ENCODE peak calls at places on chromosomes 3 and 15, in ten cellular contexts. One of them, this sample, is unnamed.

GRCh38 chr3:57292159-57292894 is at the start of gene ASB14:
- DNase-seq in GM12878: no peak
- DNase-seq in globus pallidus: no peak
- DNase-seq in effector memory CD8-positive, alpha-beta T cell: no peak
- DNase-seq in NCI-H1417: no peak
- DNase-seq in A673: no peak
- DNase-seq in CD8-positive, alpha-beta memory T cell: no peak
- DNase-seq in kidney: no peak
- DNase-seq in stimulated activated naive CD8-positive, alpha-beta T cell treated with anti-CD3 and anti-CD28 coated beads, Interleukin-15, amount 100 ng/mL, for 72 hours: no peak
- DNase-seq in GM20000: no peak
- DNase-seq in this sample: no peak

GRCh38 chr15:46312133-46312740 is 677.4 kb downstream of the SQOR start:
- DNase-seq in GM12878: peak; percentile 11
- DNase-seq in globus pallidus: peak; percentile 64
- DNase-seq in effector memory CD8-positive, alpha-beta T cell: peak; percentile 30
- DNase-seq in NCI-H1417: peak; percentile 59
- DNase-seq in A673: peak; percentile 77
- DNase-seq in CD8-positive, alpha-beta memory T cell: peak; percentile 13
- DNase-seq in kidney: no peak
- DNase-seq in stimulated activated naive CD8-positive, alpha-beta T cell treated with anti-CD3 and anti-CD28 coated beads, Interleukin-15, amount 100 ng/mL, for 72 hours: peak; percentile 54
- DNase-seq in GM20000: peak; percentile 53
- DNase-seq in this sample: peak; percentile 78

GRCh38 chr3:8773941-8774542 is 4.6 kb upstream of the OXTR start:
- DNase-seq in GM12878: no peak
- DNase-seq in globus pallidus: peak; percentile 21
- DNase-seq in effector memory CD8-positive, alpha-beta T cell: no peak
- DNase-seq in NCI-H1417: no peak
- DNase-seq in A673: no peak
- DNase-seq in CD8-positive, alpha-beta memory T cell: no peak
- DNase-seq in kidney: no peak
- DNase-seq in stimulated activated naive CD8-positive, alpha-beta T cell treated with anti-CD3 and anti-CD28 coated beads, Interleukin-15, amount 100 ng/mL, for 72 hours: no peak
- DNase-seq in GM20000: no peak
- DNase-seq in this sample: no peak

GRCh38 chr15:68709826-68710225 is 110.9 kb downstream of the ANP32A start:
- DNase-seq in GM12878: no peak
- DNase-seq in globus pallidus: no peak
- DNase-seq in effector memory CD8-positive, alpha-beta T cell: no peak
- DNase-seq in NCI-H1417: no peak
- DNase-seq in A673: no peak
- DNase-seq in CD8-positive, alpha-beta memory T cell: no peak
- DNase-seq in kidney: no peak
- DNase-seq in stimulated activated naive CD8-positive, alpha-beta T cell treated with anti-CD3 and anti-CD28 coated beads, Interleukin-15, amount 100 ng/mL, for 72 hours: no peak
- DNase-seq in GM20000: no peak
- DNase-seq in this sample: no peak

GRCh38 chr3:55654123-55654787 is 167.1 kb upstream of the WNT5A start:
- DNase-seq in GM12878: peak; percentile 73
- DNase-seq in globus pallidus: no peak
- DNase-seq in effector memory CD8-positive, alpha-beta T cell: no peak
- DNase-seq in NCI-H1417: no peak
- DNase-seq in A673: no peak
- DNase-seq in CD8-positive, alpha-beta memory T cell: no peak
- DNase-seq in kidney: no peak
- DNase-seq in stimulated activated naive CD8-positive, alpha-beta T cell treated with anti-CD3 and anti-CD28 coated beads, Interleukin-15, amount 100 ng/mL, for 72 hours: no peak
- DNase-seq in GM20000: peak; percentile 54
- DNase-seq in this sample: no peak

GRCh38 chr15:31171731-31172130 is 70.2 kb upstream of the TRPM1 start:
- DNase-seq in GM12878: no peak
- DNase-seq in globus pallidus: no peak
- DNase-seq in effector memory CD8-positive, alpha-beta T cell: no peak
- DNase-seq in NCI-H1417: no peak
- DNase-seq in A673: no peak
- DNase-seq in CD8-positive, alpha-beta memory T cell: no peak
- DNase-seq in kidney: no peak
- DNase-seq in stimulated activated naive CD8-positive, alpha-beta T cell treated with anti-CD3 and anti-CD28 coated beads, Interleukin-15, amount 100 ng/mL, for 72 hours: no peak
- DNase-seq in GM20000: no peak
- DNase-seq in this sample: no peak

GRCh38 chr3:192419312-192419711 is 308.0 kb downstream of the FGF12 start:
- DNase-seq in GM12878: no peak
- DNase-seq in globus pallidus: no peak
- DNase-seq in effector memory CD8-positive, alpha-beta T cell: no peak
- DNase-seq in NCI-H1417: no peak
- DNase-seq in A673: no peak
- DNase-seq in CD8-positive, alpha-beta memory T cell: no peak
- DNase-seq in kidney: no peak
- DNase-seq in stimulated activated naive CD8-positive, alpha-beta T cell treated with anti-CD3 and anti-CD28 coated beads, Interleukin-15, amount 100 ng/mL, for 72 hours: no peak
- DNase-seq in GM20000: no peak
- DNase-seq in this sample: no peak

GRCh38 chr3:129984124-129984523 is 9.6 kb downstream of the TRH start:
- DNase-seq in GM12878: no peak
- DNase-seq in globus pallidus: no peak
- DNase-seq in effector memory CD8-positive, alpha-beta T cell: no peak
- DNase-seq in NCI-H1417: no peak
- DNase-seq in A673: no peak
- DNase-seq in CD8-positive, alpha-beta memory T cell: no peak
- DNase-seq in kidney: no peak
- DNase-seq in stimulated activated naive CD8-positive, alpha-beta T cell treated with anti-CD3 and anti-CD28 coated beads, Interleukin-15, amount 100 ng/mL, for 72 hours: no peak
- DNase-seq in GM20000: no peak
- DNase-seq in this sample: no peak

GRCh38 chr3:187072102-187072501 is 67.2 kb downstream of the RPL39L start:
- DNase-seq in GM12878: no peak
- DNase-seq in globus pallidus: no peak
- DNase-seq in effector memory CD8-positive, alpha-beta T cell: no peak
- DNase-seq in NCI-H1417: no peak
- DNase-seq in A673: no peak
- DNase-seq in CD8-positive, alpha-beta memory T cell: no peak
- DNase-seq in kidney: no peak
- DNase-seq in stimulated activated naive CD8-positive, alpha-beta T cell treated with anti-CD3 and anti-CD28 coated beads, Interleukin-15, amount 100 ng/mL, for 72 hours: no peak
- DNase-seq in GM20000: no peak
- DNase-seq in this sample: no peak

GRCh38 chr3:18425641-18426403 is 683 bp upstream of the SATB1 start:
- DNase-seq in GM12878: no peak
- DNase-seq in globus pallidus: no peak
- DNase-seq in effector memory CD8-positive, alpha-beta T cell: peak; percentile 61
- DNase-seq in NCI-H1417: peak; percentile 88
- DNase-seq in A673: no peak
- DNase-seq in CD8-positive, alpha-beta memory T cell: peak; percentile 53
- DNase-seq in kidney: peak; percentile 88
- DNase-seq in stimulated activated naive CD8-positive, alpha-beta T cell treated with anti-CD3 and anti-CD28 coated beads, Interleukin-15, amount 100 ng/mL, for 72 hours: peak; percentile 80
- DNase-seq in GM20000: no peak
- DNase-seq in this sample: peak; percentile 74

GRCh38 chr3:136305879-136306278 is 55.7 kb downstream of the PCCB start:
- DNase-seq in GM12878: peak; percentile 8
- DNase-seq in globus pallidus: no peak
- DNase-seq in effector memory CD8-positive, alpha-beta T cell: no peak
- DNase-seq in NCI-H1417: no peak
- DNase-seq in A673: peak; percentile 39
- DNase-seq in CD8-positive, alpha-beta memory T cell: no peak
- DNase-seq in kidney: no peak
- DNase-seq in stimulated activated naive CD8-positive, alpha-beta T cell treated with anti-CD3 and anti-CD28 coated beads, Interleukin-15, amount 100 ng/mL, for 72 hours: no peak
- DNase-seq in GM20000: no peak
- DNase-seq in this sample: peak; percentile 10

GRCh38 chr3:52636673-52637072 is 49.0 kb downstream of the PBRM1 start:
- DNase-seq in GM12878: no peak
- DNase-seq in globus pallidus: no peak
- DNase-seq in effector memory CD8-positive, alpha-beta T cell: no peak
- DNase-seq in NCI-H1417: peak; percentile 1
- DNase-seq in A673: peak; percentile 67
- DNase-seq in CD8-positive, alpha-beta memory T cell: no peak
- DNase-seq in kidney: no peak
- DNase-seq in stimulated activated naive CD8-positive, alpha-beta T cell treated with anti-CD3 and anti-CD28 coated beads, Interleukin-15, amount 100 ng/mL, for 72 hours: no peak
- DNase-seq in GM20000: no peak
- DNase-seq in this sample: no peak

GRCh38 chr3:43346990-43347749 is 60.8 kb downstream of the SNRK start:
- DNase-seq in GM12878: no peak
- DNase-seq in globus pallidus: no peak
- DNase-seq in effector memory CD8-positive, alpha-beta T cell: peak; percentile 53
- DNase-seq in NCI-H1417: no peak
- DNase-seq in A673: no peak
- DNase-seq in CD8-positive, alpha-beta memory T cell: peak; percentile 22
- DNase-seq in kidney: no peak
- DNase-seq in stimulated activated naive CD8-positive, alpha-beta T cell treated with anti-CD3 and anti-CD28 coated beads, Interleukin-15, amount 100 ng/mL, for 72 hours: peak; percentile 69
- DNase-seq in GM20000: no peak
- DNase-seq in this sample: no peak

GRCh38 chr3:157132936-157133335 is 27.0 kb downstream of the CCNL1 start:
- DNase-seq in GM12878: no peak
- DNase-seq in globus pallidus: peak; percentile 95
- DNase-seq in effector memory CD8-positive, alpha-beta T cell: no peak
- DNase-seq in NCI-H1417: no peak
- DNase-seq in A673: no peak
- DNase-seq in CD8-positive, alpha-beta memory T cell: no peak
- DNase-seq in kidney: no peak
- DNase-seq in stimulated activated naive CD8-positive, alpha-beta T cell treated with anti-CD3 and anti-CD28 coated beads, Interleukin-15, amount 100 ng/mL, for 72 hours: no peak
- DNase-seq in GM20000: no peak
- DNase-seq in this sample: no peak

GRCh38 chr3:83513011-83513410 is 1445.8 kb upstream of the CADM2 start:
- DNase-seq in GM12878: no peak
- DNase-seq in globus pallidus: no peak
- DNase-seq in effector memory CD8-positive, alpha-beta T cell: no peak
- DNase-seq in NCI-H1417: no peak
- DNase-seq in A673: no peak
- DNase-seq in CD8-positive, alpha-beta memory T cell: no peak
- DNase-seq in kidney: no peak
- DNase-seq in stimulated activated naive CD8-positive, alpha-beta T cell treated with anti-CD3 and anti-CD28 coated beads, Interleukin-15, amount 100 ng/mL, for 72 hours: no peak
- DNase-seq in GM20000: no peak
- DNase-seq in this sample: no peak

GRCh38 chr15:59349715-59350420 is 22.8 kb downstream of the MYO1E start:
- DNase-seq in GM12878: no peak
- DNase-seq in globus pallidus: no peak
- DNase-seq in effector memory CD8-positive, alpha-beta T cell: no peak
- DNase-seq in NCI-H1417: no peak
- DNase-seq in A673: no peak
- DNase-seq in CD8-positive, alpha-beta memory T cell: no peak
- DNase-seq in kidney: no peak
- DNase-seq in stimulated activated naive CD8-positive, alpha-beta T cell treated with anti-CD3 and anti-CD28 coated beads, Interleukin-15, amount 100 ng/mL, for 72 hours: peak; percentile 18
- DNase-seq in GM20000: no peak
- DNase-seq in this sample: no peak

GRCh38 chr3:128971421-128971820 is 22.5 kb downstream of the CFAP92 start:
- DNase-seq in GM12878: no peak
- DNase-seq in globus pallidus: no peak
- DNase-seq in effector memory CD8-positive, alpha-beta T cell: no peak
- DNase-seq in NCI-H1417: no peak
- DNase-seq in A673: no peak
- DNase-seq in CD8-positive, alpha-beta memory T cell: no peak
- DNase-seq in kidney: no peak
- DNase-seq in stimulated activated naive CD8-positive, alpha-beta T cell treated with anti-CD3 and anti-CD28 coated beads, Interleukin-15, amount 100 ng/mL, for 72 hours: no peak
- DNase-seq in GM20000: no peak
- DNase-seq in this sample: peak; percentile 83

GRCh38 chr15:56325186-56325585 is 40.0 kb upstream of the TEX9 start:
- DNase-seq in GM12878: no peak
- DNase-seq in globus pallidus: no peak
- DNase-seq in effector memory CD8-positive, alpha-beta T cell: no peak
- DNase-seq in NCI-H1417: no peak
- DNase-seq in A673: no peak
- DNase-seq in CD8-positive, alpha-beta memory T cell: no peak
- DNase-seq in kidney: no peak
- DNase-seq in stimulated activated naive CD8-positive, alpha-beta T cell treated with anti-CD3 and anti-CD28 coated beads, Interleukin-15, amount 100 ng/mL, for 72 hours: no peak
- DNase-seq in GM20000: no peak
- DNase-seq in this sample: no peak